ENCODE peak calls at places on chromosomes 2 and 18, in five cellular contexts. U, S, R, T and H are unnamed samples.

GRCh38 chr2:8431446-8432125 is 250.3 kb upstream of the ID2 start:
- DNase-seq in T (no peak), S (no peak), U (no peak), R (no peak), H (no peak)

GRCh38 chr2:200616656-200617055 is 30.8 kb downstream of the AOX1 start:
- DNase-seq in U (no peak), T (no peak), S (peak; percentile 59), R (no peak), H (no peak)

GRCh38 chr18:51400721-51401120 is 203.2 kb upstream of the MEX3C start:
- DNase-seq in S (no peak), R (no peak), U (no peak), T (no peak), H (no peak)

GRCh38 chr2:74679615-74680014 is 25.6 kb downstream of the SEMA4F start:
- DNase-seq in U (no peak), T (no peak), R (no peak), S (no peak), H (no peak)

GRCh38 chr2:65071499-65072180 is 15.4 kb downstream of the CEP68 start:
- DNase-seq in S (peak; percentile 45), U (no peak), T (no peak), R (peak; percentile 43), H (no peak)

GRCh38 chr2:27920148-27920885 is 29.8 kb downstream of the BABAM2 start:
- DNase-seq in T (peak; percentile 48), R (no peak), U (peak; percentile 10), S (no peak), H (no peak)

GRCh38 chr2:127155901-127156300 is 48.9 kb upstream of the BIN1 start:
- DNase-seq in S (peak; percentile 60), U (no peak), R (no peak), T (no peak), H (no peak)

GRCh38 chr18:72542993-72543361 is 1.2 kb downstream of the CBLN2 start:
- DNase-seq in S (peak; percentile 12), U (no peak), R (no peak), T (no peak), H (no peak)

GRCh38 chr2:144162652-144163051 is 357.3 kb downstream of the ZEB2 start:
- DNase-seq in S (no peak), R (peak; percentile 52), T (no peak), U (peak; percentile 6), H (peak; percentile 31)

GRCh38 chr2:96529376-96530143 is 7.0 kb upstream of the ARID5A start:
- DNase-seq in U (no peak), S (no peak), T (no peak), R (no peak), H (no peak)

GRCh38 chr2:73984922-73985317 is 210 bp downstream of the TET3 start:
- DNase-seq in T (peak; percentile 36), U (peak; percentile 47), S (peak; percentile 59), R (peak; percentile 61), H (no peak)

GRCh38 chr2:18445412-18446320 is 114.8 kb downstream of the RDH14 start:
- DNase-seq in R (no peak), T (no peak), S (peak; percentile 65), U (no peak), H (no peak)

GRCh38 chr2:57893800-57894199 is 152.8 kb upstream of the VRK2 start:
- DNase-seq in U (no peak), T (no peak), S (no peak), R (no peak), H (no peak)

GRCh38 chr2:59301466-59302402 is 1060.6 kb upstream of the FANCL start:
- DNase-seq in T (peak; percentile 7), S (peak; percentile 74), R (peak; percentile 49), U (peak; percentile 43), H (no peak)

GRCh38 chr18:31041346-31042067 is 1.0 kb downstream of the DSC3 start:
- DNase-seq in U (peak; percentile 14), T (no peak), S (no peak), R (no peak), H (no peak)

GRCh38 chr2:134919360-134920210 is 963 bp downstream of the CCNT2 start:
- DNase-seq in R (peak; percentile 43), S (no peak), U (peak; percentile 18), T (no peak), H (peak; percentile 21)

GRCh38 chr2:199462167-199462976 is 4.6 kb upstream of the SATB2 start:
- DNase-seq in U (no peak), S (no peak), T (no peak), R (no peak), H (no peak)

GRCh38 chr2:32289165-32290054 is 11.7 kb downstream of the YIPF4 start:
- DNase-seq in T (no peak), U (no peak), R (no peak), S (peak; percentile 80), H (no peak)

GRCh38 chr2:220043155-220043992 is 415.9 kb downstream of the SLC4A3 start:
- DNase-seq in U (no peak), R (no peak), T (no peak), S (peak; percentile 48), H (no peak)

GRCh38 chr2:44100351-44100750 is 68.3 kb upstream of the PPM1B start:
- DNase-seq in R (no peak), U (no peak), S (peak; percentile 95), T (peak; percentile 15), H (no peak)

GRCh38 chr2:127092306-127092705 is 14.6 kb downstream of the BIN1 start:
- DNase-seq in T (no peak), U (no peak), R (no peak), S (no peak), H (no peak)

GRCh38 chr2:203669820-203670219 is 36.6 kb upstream of the CD28 start:
- DNase-seq in S (no peak), U (no peak), R (no peak), T (no peak), H (no peak)

GRCh38 chr18:27298215-27298804 is 113.2 kb upstream of the CHST9 start:
- DNase-seq in S (no peak), U (no peak), R (no peak), T (no peak), H (no peak)

GRCh38 chr2:128367601-128368359 is 49.1 kb upstream of the HS6ST1 start:
- DNase-seq in S (no peak), R (no peak), T (no peak), U (no peak), H (no peak)

GRCh38 chr2:35428548-35428947 is 927.0 kb upstream of the CRIM1 start:
- DNase-seq in S (no peak), T (no peak), R (peak; percentile 23), U (peak; percentile 4), H (no peak)

GRCh38 chr2:102000012-102000411 is 8.3 kb downstream of the IL1R2 start:
- DNase-seq in T (no peak), R (no peak), S (no peak), U (no peak), H (no peak)

GRCh38 chr2:69604844-69605243 is 38.7 kb downstream of the AAK1 start:
- DNase-seq in T (no peak), S (no peak), U (no peak), R (no peak), H (no peak)

GRCh38 chr18:13455960-13456471 is 237.5 kb downstream of the LDLRAD4 start:
- DNase-seq in U (no peak), R (no peak), S (no peak), T (no peak), H (no peak)

GRCh38 chr2:188293601-188294482 is 2.2 kb downstream of the GULP1 start:
- DNase-seq in U (peak; percentile 81), T (peak; percentile 15), R (peak; percentile 82), S (peak; percentile 88), H (no peak)

GRCh38 chr2:3465844-3466481 is 53.4 kb downstream of the ADI1 start:
- DNase-seq in T (peak; percentile 34), S (peak; percentile 94), U (no peak), R (no peak), H (no peak)

DNA sequence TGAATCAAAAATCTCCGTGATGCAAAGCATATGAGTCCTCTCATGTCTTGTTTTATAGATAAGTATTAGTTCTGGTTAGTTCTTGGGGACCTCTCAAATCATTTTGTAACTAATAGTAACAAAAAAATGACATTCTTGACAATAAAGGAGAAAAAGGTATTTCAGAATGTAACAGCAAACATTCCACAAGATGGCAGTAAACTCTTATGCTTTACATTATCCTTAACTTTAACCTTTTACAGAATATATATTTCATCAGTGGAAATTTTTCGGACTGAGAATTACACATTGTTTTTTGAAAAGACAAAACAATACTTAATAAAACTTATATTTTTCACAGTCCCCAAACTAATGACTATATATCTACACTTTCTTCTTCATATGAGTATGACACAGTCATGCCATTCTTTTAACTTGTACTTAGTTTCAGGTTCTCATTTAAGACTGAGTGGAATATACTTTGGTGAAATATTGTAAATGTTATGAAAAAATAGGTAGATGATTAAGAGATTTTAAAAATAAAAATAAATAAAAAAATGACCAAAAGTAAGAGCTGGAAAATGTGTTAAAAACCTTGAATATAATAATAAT is 142.9 kb upstream of the NXPH2 start:
- DNase-seq in S (peak; percentile 19), U (no peak), T (no peak), R (no peak), H (no peak)
- TF ChIP-seq CTCF in S (peak; percentile 4), U (peak; percentile 14), T (peak; percentile 39), R (no peak), H (peak; percentile 14)

GRCh38 chr2:207331674-207332073 is 165.9 kb upstream of the KLF7 start:
- DNase-seq in U (no peak), S (no peak), R (no peak), T (no peak), H (no peak)

GRCh38 chr2:207332473-207333212 is 166.9 kb upstream of the KLF7 start:
- DNase-seq in S (no peak), R (no peak), U (no peak), T (no peak), H (peak; percentile 60)

GRCh38 chr2:207334631-207335371 is 169.1 kb upstream of the KLF7 start:
- DNase-seq in S (peak; percentile 96), R (peak; percentile 21), U (peak; percentile 24), T (peak; percentile 72), H (peak; percentile 50)

GRCh38 chr2:207334309-207334630 is 168.5 kb upstream of the KLF7 start:
- DNase-seq in R (no peak), S (no peak), T (no peak), U (no peak), H (no peak)

DNA sequence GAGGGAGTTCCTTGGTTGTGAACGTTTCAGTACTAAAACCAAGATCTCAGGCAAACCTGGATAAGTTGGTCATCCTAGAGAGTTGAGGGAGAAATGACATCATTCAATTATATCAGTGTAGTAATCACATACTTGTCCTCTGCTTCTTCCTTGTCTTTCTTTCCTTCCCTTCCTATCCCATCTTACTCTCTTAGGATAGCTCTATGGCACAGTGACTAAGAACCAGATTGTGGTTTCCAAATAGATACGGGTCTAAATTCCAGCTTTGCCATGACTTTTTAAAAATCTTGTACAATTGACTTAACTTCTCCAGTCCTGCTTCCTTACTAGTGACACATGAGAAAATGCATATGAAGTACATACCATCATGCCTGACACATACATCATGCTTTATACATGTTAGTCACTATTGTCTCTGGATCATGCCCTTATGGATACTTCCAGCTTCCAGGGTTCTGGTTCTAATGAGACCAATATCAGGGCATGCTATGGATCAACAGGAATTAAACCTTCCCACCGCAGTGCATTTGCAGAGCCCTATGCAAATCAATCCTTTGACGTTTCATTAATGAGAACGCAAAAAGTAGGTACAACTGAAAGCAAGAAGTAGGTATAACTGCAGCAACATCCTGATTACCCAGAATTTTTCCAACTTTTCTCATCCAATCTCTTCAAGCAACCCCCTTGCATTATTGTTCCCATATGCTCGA is 168.0 kb upstream of the KLF7 start:
- DNase-seq in T (no peak), S (no peak), U (no peak), R (no peak), H (no peak)
- H3K4me3 ChIP-seq in T (no peak overlapping the region), S (peak overlapping the region; percentile 34), U (no peak overlapping the region), R (no peak overlapping the region), H (peak overlapping the region; percentile 45)

GRCh38 chr2:170966648-170967396 is 37.8 kb downstream of the GORASP2 start:
- DNase-seq in S (peak; percentile 24), R (no peak), T (peak; percentile 49), U (no peak), H (no peak)
- TF ChIP-seq CTCF in S (peak; percentile 13), R (no peak), T (peak; percentile 40), U (no peak), H (peak; percentile 23)

GRCh38 chr2:15939556-15939853 is 845 bp upstream of the MYCN start:
- DNase-seq in S (no peak), U (peak; percentile 52), T (peak; percentile 70), R (no peak), H (no peak)
- H3K4me3 ChIP-seq in S (no peak overlapping the region), U (peak overlapping the region; percentile 28), T (peak overlapping the region; percentile 37), R (no peak overlapping the region), H (no peak overlapping the region)